ENCODE peak calls at places on chromosomes 12 and 14, in eight cellular contexts. E, X, U, T, M, G, S and F are unnamed samples.

GRCh38 chr12:114673169-114673833 is 10.7 kb downstream of the TBX3 start:
- DNase-seq in E (no peak), M (no peak), T (no peak), G (no peak), X (no peak), S (no peak), U (no peak), F (no peak)

GRCh38 chr12:4355150-4355842 is 24.2 kb downstream of the FGF23 start:
- DNase-seq in E (no peak), G (no peak), X (no peak), T (no peak), U (no peak), S (peak), M (no peak), F (no peak)

GRCh38 chr12:12779529-12779928 is 5.9 kb upstream of the APOLD1 start:
- DNase-seq in X (no peak), T (no peak), E (no peak), S (no peak), U (no peak), M (no peak), G (no peak), F (no peak)

GRCh38 chr12:4701383-4701782 is 18.8 kb upstream of the GALNT8 start:
- DNase-seq in E (no peak), S (no peak), G (no peak), M (peak), U (no peak), X (no peak), T (no peak), F (no peak)

GRCh38 chr12:5432011-5432400 is at the start of gene NTF3:
- DNase-seq in X (no peak), G (no peak), U (no peak), E (no peak), T (no peak), S (no peak), M (no peak), F (no peak)

GRCh38 chr14:55898938-55899337 is 219.3 kb upstream of the PELI2 start:
- DNase-seq in E (no peak), U (no peak), X (no peak), G (no peak), M (no peak), S (no peak), T (no peak), F (no peak)

GRCh38 chr12:49703647-49704137 is 3.5 kb downstream of the FMNL3 start:
- DNase-seq in S (peak), M (peak), E (peak), X (no peak), T (no peak), U (no peak), G (no peak), F (peak)

GRCh38 chr14:53144244-53144643 is 8.9 kb downstream of the DDHD1 start:
- DNase-seq in T (no peak), M (no peak), X (no peak), E (no peak), U (no peak), S (no peak), G (no peak), F (no peak)

GRCh38 chr12:118357327-118358007 is 15.2 kb downstream of the TAOK3 start:
- DNase-seq in T (no peak), E (no peak), X (no peak), M (peak), S (peak), U (no peak), G (no peak), F (peak)

GRCh38 chr12:100229876-100230275 is 29.3 kb downstream of the ACTR6 start:
- DNase-seq in M (no peak), G (no peak), U (no peak), S (no peak), T (no peak), X (no peak), E (no peak), F (no peak)

GRCh38 chr14:64012003-64012402 is 159.2 kb downstream of the SYNE2 start:
- DNase-seq in M (no peak), U (no peak), S (no peak), T (no peak), X (no peak), G (no peak), E (no peak), F (no peak)

GRCh38 chr12:106205208-106206069 is 42.4 kb downstream of the CKAP4 start:
- DNase-seq in T (no peak), X (no peak), S (no peak), G (peak), M (peak), U (no peak), E (no peak), F (no peak)

GRCh38 chr12:57487055-57487596 is 742 bp upstream of the MARS1 start:
- DNase-seq in T (no peak), M (no peak), X (no peak), S (no peak), E (no peak), U (no peak), G (no peak), F (no peak)

GRCh38 chr12:41521872-41522379 is 333.8 kb downstream of the PDZRN4 start:
- DNase-seq in T (no peak), G (no peak), E (no peak), X (no peak), M (no peak), S (peak), U (no peak), F (no peak)

GRCh38 chr12:62732861-62733427 is 202.0 kb downstream of the PPM1H start:
- DNase-seq in S (peak), M (no peak), U (no peak), T (no peak), X (no peak), G (no peak), E (no peak), F (no peak)

GRCh38 chr14:94649543-94650443 is 37.6 kb downstream of the SERPINA3 start:
- DNase-seq in S (no peak), G (no peak), M (no peak), T (no peak), U (no peak), E (no peak), X (no peak), F (no peak)

GRCh38 chr12:46770501-46771183 is 55.2 kb downstream of the SLC38A4 start:
- DNase-seq in G (no peak), E (no peak), X (no peak), T (no peak), U (no peak), S (no peak), M (no peak), F (no peak)

GRCh38 chr12:83945871-83946270 is 966.7 kb downstream of the SLC6A15 start:
- DNase-seq in G (no peak), U (no peak), M (no peak), X (no peak), T (no peak), S (no peak), E (no peak), F (no peak)

GRCh38 chr12:123058471-123058870 is 78.0 kb downstream of the ARL6IP4 start:
- DNase-seq in G (no peak), E (no peak), X (no peak), U (no peak), T (no peak), S (no peak), M (no peak), F (no peak)

GRCh38 chr12:2084553-2085296 is 31.9 kb downstream of the CACNA1C start:
- DNase-seq in T (no peak), U (no peak), E (no peak), G (no peak), X (no peak), S (no peak), M (peak), F (no peak)